ENCODE peak calls at places on chromosomes 11 and 22, in eight cellular contexts. One of them, this sample, is unnamed.

GRCh38 chr11:78340530-78340929 is 77.1 kb downstream of the GAB2 start:
- DNase-seq in Peyer's patch: no peak
- DNase-seq in RWPE1: no peak
- DNase-seq in right atrium auricular region: no peak
- DNase-seq in NCI-H1105: no peak
- DNase-seq in ACHN: no peak
- DNase-seq in ELR: no peak
- DNase-seq in cerebellar nuclear complex: no peak
- DNase-seq in this sample: no peak

GRCh38 chr22:25212337-25212736 is 7.1 kb upstream of the CRYBB2 start:
- DNase-seq in Peyer's patch: no peak
- DNase-seq in RWPE1: no peak
- DNase-seq in right atrium auricular region: no peak
- DNase-seq in NCI-H1105: no peak
- DNase-seq in ACHN: no peak
- DNase-seq in ELR: no peak
- DNase-seq in cerebellar nuclear complex: no peak
- DNase-seq in this sample: no peak

GRCh38 chr11:2077061-2077802 is 62.0 kb downstream of the IGF2 start:
- DNase-seq in Peyer's patch: no peak
- DNase-seq in RWPE1: peak
- DNase-seq in right atrium auricular region: no peak
- DNase-seq in NCI-H1105: no peak
- DNase-seq in ACHN: peak
- DNase-seq in ELR: peak
- DNase-seq in cerebellar nuclear complex: no peak
- DNase-seq in this sample: no peak

GRCh38 chr11:72825661-72826060 is 11.4 kb downstream of the ATG16L2 start:
- DNase-seq in Peyer's patch: peak
- DNase-seq in RWPE1: no peak
- DNase-seq in right atrium auricular region: no peak
- DNase-seq in NCI-H1105: no peak
- DNase-seq in ACHN: no peak
- DNase-seq in ELR: no peak
- DNase-seq in cerebellar nuclear complex: no peak
- DNase-seq in this sample: no peak

GRCh38 chr11:101862410-101863233 is 52.2 kb upstream of the CEP126 start:
- DNase-seq in Peyer's patch: peak
- DNase-seq in RWPE1: peak
- DNase-seq in right atrium auricular region: no peak
- DNase-seq in NCI-H1105: no peak
- DNase-seq in ACHN: peak
- DNase-seq in ELR: peak
- DNase-seq in cerebellar nuclear complex: no peak
- DNase-seq in this sample: no peak

GRCh38 chr11:70611890-70612289 is 213.6 kb downstream of the CTTN start:
- DNase-seq in Peyer's patch: no peak
- DNase-seq in RWPE1: no peak
- DNase-seq in right atrium auricular region: no peak
- DNase-seq in NCI-H1105: no peak
- DNase-seq in ACHN: no peak
- DNase-seq in ELR: no peak
- DNase-seq in cerebellar nuclear complex: no peak
- DNase-seq in this sample: no peak

GRCh38 chr22:41699264-41700104 is at the start of gene MEI1:
- DNase-seq in Peyer's patch: peak
- DNase-seq in RWPE1: peak
- DNase-seq in right atrium auricular region: peak
- DNase-seq in NCI-H1105: no peak
- DNase-seq in ACHN: no peak
- DNase-seq in ELR: no peak
- DNase-seq in cerebellar nuclear complex: peak
- DNase-seq in this sample: no peak

GRCh38 chr22:33101550-33101949 is 43.4 kb upstream of the SYN3 start:
- DNase-seq in Peyer's patch: no peak
- DNase-seq in RWPE1: no peak
- DNase-seq in right atrium auricular region: no peak
- DNase-seq in NCI-H1105: no peak
- DNase-seq in ACHN: no peak
- DNase-seq in ELR: no peak
- DNase-seq in cerebellar nuclear complex: no peak
- DNase-seq in this sample: no peak

GRCh38 chr11:9405721-9406120 is 21.3 kb downstream of the IPO7 start:
- DNase-seq in Peyer's patch: no peak
- DNase-seq in RWPE1: no peak
- DNase-seq in right atrium auricular region: no peak
- DNase-seq in NCI-H1105: no peak
- DNase-seq in ACHN: no peak
- DNase-seq in ELR: peak
- DNase-seq in cerebellar nuclear complex: no peak
- DNase-seq in this sample: no peak

GRCh38 chr22:45552580-45553332 is 50.1 kb downstream of the FBLN1 start:
- DNase-seq in Peyer's patch: peak
- DNase-seq in RWPE1: no peak
- DNase-seq in right atrium auricular region: no peak
- DNase-seq in NCI-H1105: no peak
- DNase-seq in ACHN: no peak
- DNase-seq in ELR: peak
- DNase-seq in cerebellar nuclear complex: no peak
- DNase-seq in this sample: no peak

GRCh38 chr11:102120006-102120405 is 9.8 kb downstream of the YAP1 start:
- DNase-seq in Peyer's patch: no peak
- DNase-seq in RWPE1: no peak
- DNase-seq in right atrium auricular region: no peak
- DNase-seq in NCI-H1105: no peak
- DNase-seq in ACHN: no peak
- DNase-seq in ELR: peak
- DNase-seq in cerebellar nuclear complex: no peak
- DNase-seq in this sample: no peak

GRCh38 chr11:69662806-69663205 is 12.3 kb downstream of the LTO1 start:
- DNase-seq in Peyer's patch: no peak
- DNase-seq in RWPE1: no peak
- DNase-seq in right atrium auricular region: no peak
- DNase-seq in NCI-H1105: no peak
- DNase-seq in ACHN: no peak
- DNase-seq in ELR: no peak
- DNase-seq in cerebellar nuclear complex: no peak
- DNase-seq in this sample: no peak

GRCh38 chr11:118295199-118295598 is 9.3 kb upstream of the CD3E start:
- DNase-seq in Peyer's patch: no peak
- DNase-seq in RWPE1: no peak
- DNase-seq in right atrium auricular region: no peak
- DNase-seq in NCI-H1105: no peak
- DNase-seq in ACHN: no peak
- DNase-seq in ELR: no peak
- DNase-seq in cerebellar nuclear complex: no peak
- DNase-seq in this sample: no peak

GRCh38 chr22:30743257-30744020 is 48.8 kb downstream of the OSBP2 start:
- DNase-seq in Peyer's patch: no peak
- DNase-seq in RWPE1: no peak
- DNase-seq in right atrium auricular region: no peak
- DNase-seq in NCI-H1105: no peak
- DNase-seq in ACHN: no peak
- DNase-seq in ELR: no peak
- DNase-seq in cerebellar nuclear complex: no peak
- DNase-seq in this sample: no peak

GRCh38 chr11:69387409-69387885 is 93.5 kb downstream of the MYEOV start:
- DNase-seq in Peyer's patch: no peak
- DNase-seq in RWPE1: no peak
- DNase-seq in right atrium auricular region: no peak
- DNase-seq in NCI-H1105: no peak
- DNase-seq in ACHN: no peak
- DNase-seq in ELR: peak
- DNase-seq in cerebellar nuclear complex: no peak
- DNase-seq in this sample: no peak